ENCODE peak calls at places on chromosome X, in four cellular contexts. One of them, this sample, is unnamed.

GRCh38 chrX:126557151-126557550 is 4.5 kb upstream of the DCAF12L1 start:
- DNase-seq in SJSA1: no peak
- DNase-seq in pancreas: no peak
- DNase-seq in AG04450: no peak
- DNase-seq in this sample: no peak

GRCh38 chrX:23919148-23919547 is 11.3 kb downstream of the CXorf58 start:
- DNase-seq in SJSA1: no peak
- DNase-seq in pancreas: no peak
- DNase-seq in AG04450: no peak
- DNase-seq in this sample: no peak

GRCh38 chrX:52865328-52865980 is 2.4 kb downstream of the XAGE3 start:
- DNase-seq in SJSA1: no peak
- DNase-seq in pancreas: no peak
- DNase-seq in AG04450: no peak
- DNase-seq in this sample: no peak

GRCh38 chrX:124433186-124433585 is 86.8 kb downstream of the SH2D1A start:
- DNase-seq in SJSA1: no peak
- DNase-seq in pancreas: no peak
- DNase-seq in AG04450: no peak
- DNase-seq in this sample: no peak

GRCh38 chrX:40406330-40406859 is 174.4 kb upstream of the ATP6AP2 start:
- DNase-seq in SJSA1: no peak
- DNase-seq in pancreas: no peak
- DNase-seq in AG04450: no peak
- DNase-seq in this sample: no peak

GRCh38 chrX:47831788-47832187 is 4.9 kb upstream of the ZNF81 start:
- DNase-seq in SJSA1: no peak
- DNase-seq in pancreas: peak; percentile 24
- DNase-seq in AG04450: no peak
- DNase-seq in this sample: no peak

GRCh38 chrX:10618911-10619310 is 1.5 kb downstream of the MID1 start:
- DNase-seq in SJSA1: no peak
- DNase-seq in pancreas: no peak
- DNase-seq in AG04450: no peak
- DNase-seq in this sample: peak; percentile 8

GRCh38 chrX:152991123-152991522 is 2.8 kb downstream of the PNMA5 start:
- DNase-seq in SJSA1: no peak
- DNase-seq in pancreas: no peak
- DNase-seq in AG04450: no peak
- DNase-seq in this sample: no peak

GRCh38 chrX:119073200-119073905 is 560 bp downstream of the CT47C1 start:
- DNase-seq in SJSA1: no peak
- DNase-seq in pancreas: no peak
- DNase-seq in AG04450: no peak
- DNase-seq in this sample: no peak

GRCh38 chrX:143853488-143853887 is 30.4 kb upstream of the UBE2NL start:
- DNase-seq in SJSA1: no peak
- DNase-seq in pancreas: no peak
- DNase-seq in AG04450: no peak
- DNase-seq in this sample: no peak

GRCh38 chrX:123830309-123830708 is 29.5 kb upstream of the XIAP start:
- DNase-seq in SJSA1: no peak
- DNase-seq in pancreas: no peak
- DNase-seq in AG04450: no peak
- DNase-seq in this sample: no peak

GRCh38 chrX:142238536-142238935 is 33.4 kb upstream of the MAGEC2 start:
- DNase-seq in SJSA1: no peak
- DNase-seq in pancreas: no peak
- DNase-seq in AG04450: no peak
- DNase-seq in this sample: no peak

GRCh38 chrX:55008571-55009358 is 8.6 kb downstream of the APEX2 start:
- DNase-seq in SJSA1: no peak
- DNase-seq in pancreas: no peak
- DNase-seq in AG04450: no peak
- DNase-seq in this sample: peak; percentile 51

GRCh38 chrX:25805744-25806143 is 332.4 kb upstream of the MAGEB18 start:
- DNase-seq in SJSA1: no peak
- DNase-seq in pancreas: no peak
- DNase-seq in AG04450: no peak
- DNase-seq in this sample: no peak

GRCh38 chrX:9467181-9467580 is 2.3 kb downstream of the TBL1X start:
- DNase-seq in SJSA1: no peak
- DNase-seq in pancreas: no peak
- DNase-seq in AG04450: no peak
- DNase-seq in this sample: no peak

GRCh38 chrX:151902813-151903591 is 9.7 kb upstream of the MAGEA4 start:
- DNase-seq in SJSA1: peak; percentile 56
- DNase-seq in pancreas: no peak
- DNase-seq in AG04450: peak; percentile 55
- DNase-seq in this sample: no peak

GRCh38 chrX:39759526-39760224 is 338.1 kb downstream of the BCOR start:
- DNase-seq in SJSA1: peak; percentile 64
- DNase-seq in pancreas: peak; percentile 67
- DNase-seq in AG04450: no peak
- DNase-seq in this sample: peak; percentile 48

GRCh38 chrX:13412208-13412600 is 92.4 kb upstream of the ATXN3L start:
- DNase-seq in SJSA1: no peak
- DNase-seq in pancreas: no peak
- DNase-seq in AG04450: no peak
- DNase-seq in this sample: no peak

GRCh38 chrX:112642349-112642748 is 37.4 kb downstream of the LHFPL1 start:
- DNase-seq in SJSA1: no peak
- DNase-seq in pancreas: peak; percentile 17
- DNase-seq in AG04450: peak; percentile 23
- DNase-seq in this sample: peak; percentile 29

GRCh38 chrX:53354669-53355068 is 67.8 kb downstream of the SMC1A start:
- DNase-seq in SJSA1: no peak
- DNase-seq in pancreas: no peak
- DNase-seq in AG04450: no peak
- DNase-seq in this sample: no peak

GRCh38 chrX:110172215-110172614 is 145.7 kb downstream of the AMMECR1 start:
- DNase-seq in SJSA1: no peak
- DNase-seq in pancreas: no peak
- DNase-seq in AG04450: no peak
- DNase-seq in this sample: no peak

GRCh38 chrX:19947612-19948011 is 43.2 kb downstream of the BCLAF3 start:
- DNase-seq in SJSA1: no peak
- DNase-seq in pancreas: no peak
- DNase-seq in AG04450: no peak
- DNase-seq in this sample: no peak

GRCh38 chrX:133674726-133675470 is 259.6 kb upstream of the GPC4 start:
- DNase-seq in SJSA1: no peak
- DNase-seq in pancreas: no peak
- DNase-seq in AG04450: no peak
- DNase-seq in this sample: no peak

GRCh38 chrX:133958997-133959688 is 26.3 kb downstream of the GPC3 start:
- DNase-seq in SJSA1: no peak
- DNase-seq in pancreas: no peak
- DNase-seq in AG04450: no peak
- DNase-seq in this sample: no peak

GRCh38 chrX:12447448-12448154 is 309.3 kb downstream of the FRMPD4 start:
- DNase-seq in SJSA1: peak; percentile 45
- DNase-seq in pancreas: no peak
- DNase-seq in AG04450: peak; percentile 81
- DNase-seq in this sample: no peak

GRCh38 chrX:47240619-47241018 is 7.8 kb downstream of the USP11 start:
- DNase-seq in SJSA1: no peak
- DNase-seq in pancreas: no peak
- DNase-seq in AG04450: no peak
- DNase-seq in this sample: no peak

GRCh38 chrX:1488141-1488540 is 35.4 kb upstream of the ASMTL start:
- DNase-seq in SJSA1: no peak
- DNase-seq in pancreas: no peak
- DNase-seq in AG04450: no peak
- DNase-seq in this sample: no peak

GRCh38 chrX:25015486-25016360 is at the start of gene ARX:
- DNase-seq in SJSA1: no peak
- DNase-seq in pancreas: peak; percentile 41
- DNase-seq in AG04450: peak; percentile 6
- DNase-seq in this sample: peak; percentile 62

GRCh38 chrX:10110984-10111363 is 45.8 kb upstream of the CLCN4 start:
- DNase-seq in SJSA1: no peak
- DNase-seq in pancreas: no peak
- DNase-seq in AG04450: no peak
- DNase-seq in this sample: no peak

GRCh38 chrX:79161655-79162054 is 17.2 kb downstream of the GPR174 start:
- DNase-seq in SJSA1: no peak
- DNase-seq in pancreas: no peak
- DNase-seq in AG04450: no peak
- DNase-seq in this sample: no peak

GRCh38 chrX:20374866-20375530 is 108.3 kb upstream of the RPS6KA3 start:
- DNase-seq in SJSA1: no peak
- DNase-seq in pancreas: peak; percentile 19
- DNase-seq in AG04450: no peak
- DNase-seq in this sample: no peak

DNA sequence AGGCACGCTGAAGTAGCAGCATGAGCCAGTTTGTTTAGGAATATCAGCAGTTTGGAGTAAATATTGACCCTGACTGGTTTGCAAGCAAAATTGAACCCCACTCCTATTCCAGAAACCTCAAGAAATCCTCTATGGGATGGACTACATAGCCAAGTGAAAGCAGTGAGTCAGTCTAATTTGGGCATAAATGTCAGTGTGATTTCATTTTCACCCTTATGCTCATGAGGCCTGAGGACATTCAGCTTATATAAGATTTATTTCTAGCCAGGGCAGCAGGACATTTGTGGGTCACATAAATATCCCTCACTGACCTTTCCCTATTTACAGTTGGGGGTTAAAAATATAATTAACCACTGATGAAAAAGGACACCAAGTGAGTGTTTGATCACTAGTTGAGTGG is 997.0 kb upstream of the GRIA3 start:
- DNase-seq in SJSA1: no peak
- DNase-seq in pancreas: no peak
- DNase-seq in AG04450: no peak
- DNase-seq in this sample: no peak
- H3K27ac ChIP-seq in SJSA1: no peak overlapping the region
- H3K27ac ChIP-seq in pancreas: no peak overlapping the region
- H3K27ac ChIP-seq in AG04450: no peak overlapping the region
- H3K27ac ChIP-seq in this sample: no peak overlapping the region

GRCh38 chrX:136865270-136866168 is 15.0 kb downstream of the RBMX start:
- DNase-seq in SJSA1: no peak
- DNase-seq in pancreas: no peak
- DNase-seq in AG04450: no peak
- DNase-seq in this sample: no peak
- H3K27me3 ChIP-seq in SJSA1: no peaks in the 10 kb centered on the region
- H3K27me3 ChIP-seq in pancreas: no peaks in the 10 kb centered on the region
- H3K27me3 ChIP-seq in AG04450: no peaks in the 10 kb centered on the region
- H3K27me3 ChIP-seq in this sample: no peaks in the 10 kb centered on the region

GRCh38 chrX:154036513-154036912 is 16.8 kb upstream of the IRAK1 start:
- DNase-seq in SJSA1: no peak
- DNase-seq in pancreas: no peak
- DNase-seq in AG04450: no peak
- DNase-seq in this sample: no peak

GRCh38 chrX:154040307-154040756 is 20.6 kb upstream of the IRAK1 start:
- DNase-seq in SJSA1: no peak
- DNase-seq in pancreas: no peak
- DNase-seq in AG04450: peak; percentile 45
- DNase-seq in this sample: no peak

GRCh38 chrX:154040863-154041262 is 21.2 kb upstream of the IRAK1 start:
- DNase-seq in SJSA1: no peak
- DNase-seq in pancreas: no peak
- DNase-seq in AG04450: no peak
- DNase-seq in this sample: no peak

GRCh38 chrX:154037754-154038153 is 18.1 kb upstream of the IRAK1 start:
- DNase-seq in SJSA1: no peak
- DNase-seq in pancreas: no peak
- DNase-seq in AG04450: no peak
- DNase-seq in this sample: no peak

DNA sequence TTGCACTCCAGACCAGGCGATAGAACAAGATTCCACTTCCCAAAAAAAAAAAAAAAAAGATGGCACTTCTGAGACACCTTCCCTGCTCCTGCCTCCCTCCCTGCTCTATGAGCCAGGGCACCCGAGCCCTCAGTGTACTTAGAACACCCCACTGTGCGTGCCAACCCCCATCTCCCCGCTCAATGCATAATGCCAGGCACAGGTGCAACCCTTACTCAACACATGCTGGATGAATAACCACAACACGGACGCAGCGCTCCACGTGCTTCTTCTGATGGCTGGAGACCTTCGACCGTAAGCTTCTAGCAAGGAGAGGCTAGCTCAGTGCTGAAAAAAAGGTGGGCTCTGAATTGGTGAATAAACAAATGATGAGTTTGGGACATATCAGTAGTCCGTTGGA is 19.9 kb upstream of the IRAK1 start:
- DNase-seq in SJSA1: no peak
- DNase-seq in pancreas: no peak
- DNase-seq in AG04450: no peak
- DNase-seq in this sample: no peak
- H3K27ac ChIP-seq in SJSA1: no peak overlapping the region
- H3K27ac ChIP-seq in pancreas: no peak overlapping the region
- H3K27ac ChIP-seq in AG04450: peak overlapping the region; percentile 89
- H3K27ac ChIP-seq in this sample: no peak overlapping the region

DNA sequence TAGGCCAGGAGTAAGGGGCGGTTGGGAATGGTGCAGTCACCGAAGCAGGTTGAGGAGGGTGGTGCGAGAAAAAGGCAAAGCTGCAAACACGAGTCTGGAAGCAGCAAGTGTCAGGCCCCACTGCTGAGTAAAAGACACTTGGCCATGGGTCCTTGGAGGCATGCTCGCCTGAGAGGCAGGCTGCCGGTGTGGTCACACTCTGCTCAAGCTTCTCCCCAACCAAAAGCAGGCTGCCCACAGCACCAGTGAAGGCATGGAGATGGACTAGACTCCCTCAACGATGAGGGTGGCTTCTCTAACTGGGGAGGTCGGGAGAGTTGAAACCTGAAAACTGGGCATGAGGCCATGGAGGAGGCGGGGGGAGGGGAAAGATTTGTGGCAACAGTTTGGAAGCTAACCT is 86.5 kb downstream of the ATG4A start:
- DNase-seq in SJSA1: no peak
- DNase-seq in pancreas: no peak
- DNase-seq in AG04450: no peak
- DNase-seq in this sample: no peak
- H3K27me3 ChIP-seq in SJSA1: no peaks in the 10 kb centered on the region
- H3K27me3 ChIP-seq in pancreas: no peaks in the 10 kb centered on the region
- H3K27me3 ChIP-seq in AG04450: no peaks in the 10 kb centered on the region
- H3K27me3 ChIP-seq in this sample: peaks cover 70% of the 10 kb centered on the region

This sample was measured in dorsolateral prefrontal cortex.